ENCODE peak calls at places on chromosome X, in eight cellular contexts. O is spleen, S is breast epithelium, Q is SK-N-SH, C is GM23338, U is HCT116, D is sigmoid colon, Y is transverse colon. R is an unnamed sample.
A peak's percentile ranks its signal among the peaks of the same experiment; 100 is the strongest.

GRCh38 chrX:16822723-16823122 is 36.5 kb downstream of the TXLNG start:
- DNase-seq in O (no peak), C (no peak), Q (no peak), U (no peak), D (no peak), Y (no peak), S (no peak), R (no peak)

GRCh38 chrX:68929332-68930150 is 100.7 kb downstream of the EFNB1 start:
- DNase-seq in C (no peak), Q (no peak), Y (no peak), S (no peak), O (peak; percentile 52), D (no peak), U (peak; percentile 18), R (no peak)

GRCh38 chrX:17459008-17459407 is 84.0 kb downstream of the NHS start:
- DNase-seq in Y (no peak), D (peak; percentile 77), O (no peak), S (no peak), Q (no peak), U (no peak), C (no peak), R (no peak)

GRCh38 chrX:132488819-132489255 is at the start of gene MBNL3:
- DNase-seq in S (peak; percentile 26), U (no peak), D (peak; percentile 64), Y (peak; percentile 68), O (peak; percentile 93), C (peak; percentile 64), Q (peak; percentile 52), R (no peak)

GRCh38 chrX:128396601-128397000 is 344.4 kb upstream of the ACTRT1 start:
- DNase-seq in D (no peak), U (no peak), Y (no peak), Q (no peak), S (no peak), C (no peak), O (no peak), R (no peak)

GRCh38 chrX:119682019-119682989 is 10.7 kb downstream of the SEPTIN6 start:
- DNase-seq in O (no peak), Q (no peak), Y (no peak), D (no peak), S (no peak), C (no peak), U (no peak), R (no peak)

GRCh38 chrX:152930516-152930915 is 32.6 kb downstream of the ZNF185 start:
- DNase-seq in O (peak; percentile 32), Y (no peak), Q (no peak), C (no peak), U (no peak), S (no peak), D (no peak), R (no peak)

GRCh38 chrX:41621236-41621651 is 67.5 kb upstream of the GPR34 start:
- DNase-seq in D (no peak), U (no peak), S (no peak), Y (no peak), C (peak; percentile 41), O (no peak), Q (peak; percentile 40), R (no peak)

GRCh38 chrX:149881081-149881711 is at the start of gene MAGEA8:
- DNase-seq in C (peak; percentile 54), O (no peak), D (no peak), S (no peak), Q (peak; percentile 45), Y (no peak), U (no peak), R (no peak)

GRCh38 chrX:132592880-132593279 is 104.0 kb upstream of the MBNL3 start:
- DNase-seq in U (no peak), Q (peak; percentile 2), D (no peak), S (no peak), Y (no peak), O (no peak), C (peak; percentile 49), R (no peak)

GRCh38 chrX:15177316-15177715 is 92.6 kb downstream of the ASB9 start:
- DNase-seq in Q (no peak), Y (no peak), U (no peak), S (no peak), C (no peak), D (no peak), O (no peak), R (no peak)

GRCh38 chrX:140525448-140525847 is 20.6 kb upstream of the SOX3 start:
- DNase-seq in O (no peak), C (peak; percentile 41), D (no peak), Q (no peak), U (no peak), Y (no peak), S (no peak), R (no peak)

GRCh38 chrX:99271641-99272040 is 1138.4 kb downstream of the PCDH19 start:
- DNase-seq in Y (no peak), D (no peak), U (no peak), O (no peak), C (peak; percentile 2), S (no peak), Q (no peak), R (no peak)

GRCh38 chrX:16772460-16772859 is 13.8 kb upstream of the TXLNG start:
- DNase-seq in D (no peak), U (peak; percentile 33), O (no peak), Y (no peak), C (peak; percentile 78), S (no peak), Q (no peak), R (no peak)

GRCh38 chrX:45716747-45717146 is 516.1 kb upstream of the DIPK2B start:
- DNase-seq in C (no peak), Y (peak; percentile 28), S (no peak), U (no peak), Q (no peak), O (no peak), D (no peak), R (no peak)

GRCh38 chrX:25178555-25178954 is 162.8 kb upstream of the ARX start:
- DNase-seq in U (no peak), Q (no peak), C (peak; percentile 26), Y (no peak), S (no peak), D (no peak), O (no peak), R (no peak)

GRCh38 chrX:145923376-145923775 is 105.7 kb downstream of the SLITRK2 start:
- DNase-seq in Y (no peak), Q (no peak), O (no peak), D (no peak), C (peak; percentile 23), S (no peak), U (no peak), R (no peak)

GRCh38 chrX:129980540-129981206 is 1.8 kb upstream of the BCORL1 start:
- DNase-seq in D (peak; percentile 86), C (peak; percentile 58), S (no peak), O (peak; percentile 85), U (no peak), Q (peak; percentile 82), Y (peak; percentile 73), R (no peak)

GRCh38 chrX:40440841-40441240 is 139.9 kb upstream of the ATP6AP2 start:
- DNase-seq in O (no peak), Y (no peak), S (no peak), D (no peak), Q (no peak), C (no peak), U (no peak), R (no peak)

DNA sequence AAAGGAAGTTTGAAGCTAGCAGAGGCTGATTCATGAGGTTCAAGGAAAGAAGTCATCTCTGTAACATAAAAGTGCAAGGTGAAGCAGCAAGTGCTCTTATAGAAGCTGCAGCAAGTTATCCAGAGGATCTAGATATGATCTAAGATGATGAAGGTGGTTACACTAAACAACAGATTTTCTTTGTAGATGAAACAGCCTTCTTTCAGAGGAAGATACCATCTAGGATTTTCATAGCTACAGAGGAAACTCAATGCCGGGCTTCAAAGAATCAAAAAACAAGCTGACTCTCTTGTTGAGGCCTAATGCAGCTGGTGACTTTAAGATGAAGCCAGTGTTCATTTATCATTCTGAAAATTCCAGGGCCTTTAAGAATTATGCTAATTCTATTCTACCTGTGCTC is 28.8 kb downstream of the NR0B1 start:
- DNase-seq in D (no peak), O (no peak), Q (no peak), S (no peak), C (no peak), U (no peak), Y (no peak), R (no peak)
- TF ChIP-seq POLR2AphosphoS5 in D (no peak), O (no peak), Q (no peak), S (no peak), C (no peak), U (no peak), Y (no peak), R (no peak)

DNA sequence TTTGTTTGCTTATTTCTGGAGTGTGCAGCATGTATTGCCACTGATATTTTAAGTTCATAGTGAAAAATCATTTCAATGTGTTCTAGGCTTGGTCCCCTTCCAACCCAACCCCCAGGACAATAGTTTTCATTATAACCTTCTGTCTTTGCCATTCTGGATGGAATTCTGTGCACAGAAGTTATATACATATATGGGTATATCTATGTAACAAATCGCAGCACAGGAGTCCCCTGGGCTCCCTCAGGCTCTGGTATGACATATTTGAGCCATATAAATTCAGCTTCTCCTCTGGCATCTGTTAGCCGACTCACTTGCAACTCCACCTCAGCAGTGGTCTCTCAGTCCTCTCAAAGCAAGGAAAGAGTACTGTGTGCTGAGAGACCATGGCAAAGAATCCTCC is at the start of gene TNMD:
- DNase-seq in D (no peak), Y (no peak), S (no peak), O (no peak), Q (no peak), C (no peak), U (no peak), R (no peak)
- TF ChIP-seq POLR2AphosphoS5 in D (no peak), Y (no peak), S (no peak), O (no peak), Q (no peak), C (no peak), U (no peak), R (no peak)

DNA sequence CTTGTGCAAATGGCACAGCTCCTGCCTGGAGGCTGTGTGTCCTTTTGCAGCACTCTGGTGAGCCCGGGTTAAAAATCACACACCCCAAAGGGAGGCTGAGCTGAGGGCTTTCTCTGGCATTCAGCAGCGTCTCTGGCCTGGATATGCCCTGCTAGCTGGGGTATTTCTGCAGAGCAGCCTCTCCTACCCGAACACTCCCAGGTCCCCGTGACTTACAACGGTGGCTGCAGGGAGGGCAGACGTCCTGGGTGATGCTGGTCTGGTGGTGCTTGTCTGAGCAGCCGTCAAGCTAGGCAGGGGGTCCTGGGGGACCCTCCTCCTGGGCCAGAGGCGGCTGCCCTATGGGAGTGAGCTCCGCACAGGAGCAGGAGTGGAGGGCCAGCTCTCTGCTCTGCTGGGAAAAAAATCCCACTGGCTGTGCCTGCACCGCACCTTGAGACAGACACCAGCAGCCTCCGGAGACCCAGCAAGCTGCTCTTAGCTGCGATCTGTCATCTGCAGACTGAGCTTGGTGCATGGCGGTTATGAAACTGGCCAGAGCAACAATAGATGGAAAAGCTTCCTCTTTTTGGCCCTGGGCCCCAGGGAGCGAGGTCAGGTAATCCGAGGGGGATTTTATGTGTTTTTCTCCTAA is 41.3 kb upstream of the ASMTL start:
- DNase-seq in C (no peak), O (peak; percentile 83), Y (peak; percentile 34), D (no peak), Q (no peak), U (no peak), S (no peak), R (no peak)
- TF ChIP-seq POLR2AphosphoS5 in C (no peak), O (peak; percentile 40), Y (no peak), D (no peak), Q (no peak), U (no peak), S (no peak), R (peak; percentile 82)

GRCh38 chrX:74423289-74423985 is 2.1 kb downstream of the SLC16A2 start:
- DNase-seq in Y (no peak), Q (no peak), C (peak; percentile 11), D (no peak), O (no peak), U (no peak), S (no peak), R (no peak)
- TF ChIP-seq POLR2AphosphoS5 in Y (no peak), Q (no peak), C (no peak), D (no peak), O (no peak), U (no peak), S (no peak), R (no peak)